ENCODE peak calls at places on chromosomes 4 and X, in six cellular contexts. K is HCT116, L is WTC11, J is HepG2, T is H1, V is GM12878. B is an unnamed sample.

GRCh38 chr4:4572821-4573220 is 31.0 kb upstream of the STX18 start:
- DNase-seq in T (no peak), J (no peak), K (no peak), L (no peak), V (no peak), B (no peak)

GRCh38 chr4:186033027-186033426 is 35.9 kb upstream of the TLR3 start:
- DNase-seq in J (no peak), L (no peak), K (no peak), T (no peak), V (no peak), B (no peak)

GRCh38 chr4:155866177-155866576 is at the start of gene ASIC5:
- DNase-seq in T (no peak), K (no peak), L (no peak), J (no peak), V (no peak), B (no peak)

GRCh38 chr4:1973218-1973617 is 35.6 kb downstream of the NELFA start:
- DNase-seq in V (no peak), J (no peak), T (no peak), K (no peak), L (no peak), B (no peak)

GRCh38 chr4:7872264-7872771 is 67.3 kb downstream of the AFAP1 start:
- DNase-seq in V (no peak), T (no peak), K (no peak), J (no peak), L (no peak), B (no peak)

GRCh38 chr4:74157116-74157742 is 689 bp upstream of the MTHFD2L start:
- DNase-seq in V (no peak), J (peak), T (no peak), K (no peak), L (no peak), B (peak)

GRCh38 chr4:183798249-183798920 is 106.7 kb upstream of the STOX2 start:
- DNase-seq in L (peak), V (no peak), J (no peak), T (no peak), K (no peak), B (no peak)

GRCh38 chrX:119399772-119400101 is 601 bp downstream of the SLC25A43 start:
- DNase-seq in K (no peak), V (no peak), T (no peak), L (peak), J (no peak), B (no peak)

GRCh38 chr4:127103723-127104122 is 529.0 kb upstream of the INTU start:
- DNase-seq in K (no peak), J (no peak), V (no peak), L (no peak), T (no peak), B (no peak)

GRCh38 chr4:23966720-23967119 is 76.9 kb upstream of the PPARGC1A start:
- DNase-seq in V (no peak), L (peak), J (peak), K (no peak), T (no peak), B (peak)

GRCh38 chr4:70722199-70722791 is 531 bp downstream of the RUFY3 start:
- DNase-seq in T (no peak), K (no peak), J (no peak), L (no peak), V (no peak), B (peak)

GRCh38 chrX:49102221-49102620 is 21.3 kb downstream of the GPKOW start:
- DNase-seq in V (no peak), J (peak), T (no peak), L (no peak), K (no peak), B (no peak)

DNA sequence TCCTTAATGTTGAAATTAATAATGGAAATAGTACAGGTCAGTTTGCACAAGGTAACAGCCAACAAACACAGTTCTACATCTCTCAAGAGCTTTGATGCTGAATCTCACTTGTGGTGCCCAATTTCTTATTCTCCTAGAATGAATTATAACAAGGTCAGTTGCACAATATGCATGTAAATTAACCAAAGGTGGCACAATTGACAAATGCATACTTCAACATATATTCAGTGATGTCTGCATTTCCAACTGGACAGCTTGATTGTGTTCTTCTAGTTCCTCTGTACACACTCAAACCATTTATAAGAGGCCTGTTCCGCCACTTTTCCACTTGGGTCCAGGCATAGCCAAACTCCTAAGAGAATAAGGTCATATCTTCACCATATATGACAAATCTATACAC is 210.3 kb upstream of the EPHA5 start:
- DNase-seq in L (no peak), J (no peak), V (no peak), K (no peak), T (no peak), B (no peak)
- TF ChIP-seq ATF3 in L (no peak), J (no peak), V (no peak), K (no peak), T (no peak), B (no peak)

GRCh38 chr4:172601195-172601594 is 567.4 kb upstream of the GALNT7 start:
- DNase-seq in L (no peak), V (no peak), J (no peak), K (no peak), T (no peak), B (no peak)
- TF ChIP-seq ATF3 in L (no peak), V (no peak), J (no peak), K (no peak), T (no peak), B (no peak)

GRCh38 chrX:134313418-134313817 is 76.4 kb downstream of the CCDC160 start:
- DNase-seq in J (no peak), T (no peak), L (no peak), V (no peak), K (no peak), B (no peak)

GRCh38 chrX:134315893-134316292 is 78.9 kb downstream of the CCDC160 start:
- DNase-seq in J (no peak), K (no peak), V (no peak), L (no peak), T (no peak), B (no peak)
- TF ChIP-seq ATF3 in J (no peak), K (no peak), V (no peak), L (no peak), T (no peak), B (no peak)

DNA sequence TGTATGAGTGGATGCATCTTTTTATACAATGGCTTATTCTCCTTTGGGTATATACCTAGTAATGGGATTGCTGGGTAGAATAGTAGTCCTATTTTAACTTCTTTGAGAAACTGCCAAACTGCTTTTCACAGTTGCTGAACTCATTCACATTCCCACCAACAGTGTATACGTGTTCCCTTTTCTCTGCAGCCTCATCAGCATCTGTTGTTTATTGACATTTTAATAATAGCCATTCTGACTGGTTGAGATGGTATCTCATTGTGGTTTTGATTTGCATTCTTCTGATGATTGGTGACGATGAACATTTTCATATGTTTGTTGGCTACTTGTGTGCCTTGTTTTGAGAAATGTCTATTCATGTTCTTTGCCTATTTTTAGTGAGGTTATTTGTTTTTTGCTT is 687.0 kb upstream of the EPHA5 start:
- DNase-seq in T (no peak), K (no peak), L (no peak), V (no peak), J (no peak), B (no peak)
- TF ChIP-seq ATF3 in T (no peak), K (no peak), L (no peak), V (no peak), J (no peak), B (no peak)

B was measured in K562.